ENCODE peak calls at places on chromosomes 13 and 19, in four cellular contexts. S is HepG2, N is K562, Q is H1. G is an unnamed sample.

GRCh38 chr13:113083402-113084061 is 22.1 kb upstream of the F7 start:
- DNase-seq in S (no peak), N (no peak), Q (no peak), G (no peak)

GRCh38 chr13:90717451-90717936 is 630.0 kb upstream of the MIR17HG start:
- DNase-seq in Q (no peak), N (no peak), S (no peak), G (no peak)

GRCh38 chr13:33352023-33352422 is 66.5 kb upstream of the STARD13 start:
- DNase-seq in N (no peak), Q (no peak), S (peak; percentile 7), G (no peak)

GRCh38 chr13:28470286-28470685 is 24.6 kb downstream of the FLT1 start:
- DNase-seq in N (no peak), S (no peak), Q (no peak), G (no peak)

GRCh38 chr13:78631077-78631476 is 27.7 kb upstream of the POU4F1 start:
- DNase-seq in N (no peak), S (no peak), Q (no peak), G (no peak)

GRCh38 chr13:72963762-72964161 is 95.0 kb upstream of the KLF5 start:
- DNase-seq in Q (no peak), N (no peak), S (no peak), G (no peak)

GRCh38 chr19:42378225-42378929 is 11.7 kb downstream of the CNFN start:
- DNase-seq in S (no peak), N (no peak), Q (no peak), G (no peak)

GRCh38 chr13:66312312-66313087 is 917.6 kb downstream of the PCDH9 start:
- DNase-seq in N (no peak), S (peak; percentile 6), Q (no peak), G (peak; percentile 91)

GRCh38 chr19:49441210-49441959 is at the start of gene SLC17A7:
- DNase-seq in S (no peak), Q (peak; percentile 82), N (peak; percentile 86), G (peak; percentile 70)

GRCh38 chr13:38630780-38631179 is 56.1 kb upstream of the FREM2 start:
- DNase-seq in S (no peak), N (no peak), Q (no peak), G (no peak)

GRCh38 chr13:45339867-45340266 is 1.1 kb downstream of the TPT1 start:
- DNase-seq in S (no peak), Q (no peak), N (no peak), G (no peak)

GRCh38 chr13:114126789-114127472 is 5.5 kb downstream of the RASA3 start:
- DNase-seq in N (no peak), S (no peak), Q (no peak), G (no peak)

GRCh38 chr13:91400094-91400462 is 1.7 kb downstream of the GPC5 start:
- DNase-seq in S (no peak), Q (no peak), N (no peak), G (no peak)

GRCh38 chr13:21435710-21436151 is 23.4 kb downstream of the ZDHHC20 start:
- DNase-seq in Q (no peak), N (peak; percentile 51), S (peak; percentile 71), G (peak; percentile 22)

GRCh38 chr19:39106201-39106600 is 19.4 kb upstream of the PAK4 start:
- DNase-seq in S (no peak), Q (no peak), N (no peak), G (no peak)

GRCh38 chr19:41206456-41206855 is 12.6 kb upstream of the AXL start:
- DNase-seq in S (no peak), Q (no peak), N (no peak), G (no peak)

GRCh38 chr13:20873348-20873747 is 29.2 kb downstream of the XPO4 start:
- DNase-seq in Q (no peak), S (no peak), N (no peak), G (no peak)

GRCh38 chr13:20824762-20825161 is 51.0 kb upstream of the EEF1AKMT1 start:
- DNase-seq in S (no peak), Q (no peak), N (no peak), G (no peak)

GRCh38 chr13:41565221-41565620 is 107.9 kb downstream of the RGCC start:
- DNase-seq in N (no peak), S (peak; percentile 24), Q (no peak), G (no peak)

GRCh38 chr13:51919531-51919930 is 57.8 kb downstream of the CCDC70 start:
- DNase-seq in N (no peak), S (no peak), Q (no peak), G (no peak)

GRCh38 chr13:29496241-29496712 is 99.2 kb downstream of the SLC7A1 start:
- DNase-seq in N (no peak), Q (no peak), S (no peak), G (no peak)

GRCh38 chr19:50551713-50552187 is 16.5 kb downstream of the LRRC4B start:
- DNase-seq in S (no peak), N (peak; percentile 81), Q (peak; percentile 54), G (no peak)

GRCh38 chr13:94778986-94779385 is 66.6 kb upstream of the SOX21 start:
- DNase-seq in S (no peak), Q (no peak), N (no peak), G (no peak)

GRCh38 chr19:3342246-3342645 is 24.1 kb upstream of the NFIC start:
- DNase-seq in Q (no peak), N (no peak), S (no peak), G (no peak)

GRCh38 chr19:3344608-3345598 is 21.5 kb upstream of the NFIC start:
- DNase-seq in N (peak; percentile 11), Q (no peak), S (no peak), G (no peak)

GRCh38 chr19:3346677-3347353 is 19.6 kb upstream of the NFIC start:
- DNase-seq in Q (no peak), N (no peak), S (no peak), G (no peak)

GRCh38 chr19:3345850-3346460 is 20.4 kb upstream of the NFIC start:
- DNase-seq in Q (no peak), N (no peak), S (no peak), G (no peak)

DNA sequence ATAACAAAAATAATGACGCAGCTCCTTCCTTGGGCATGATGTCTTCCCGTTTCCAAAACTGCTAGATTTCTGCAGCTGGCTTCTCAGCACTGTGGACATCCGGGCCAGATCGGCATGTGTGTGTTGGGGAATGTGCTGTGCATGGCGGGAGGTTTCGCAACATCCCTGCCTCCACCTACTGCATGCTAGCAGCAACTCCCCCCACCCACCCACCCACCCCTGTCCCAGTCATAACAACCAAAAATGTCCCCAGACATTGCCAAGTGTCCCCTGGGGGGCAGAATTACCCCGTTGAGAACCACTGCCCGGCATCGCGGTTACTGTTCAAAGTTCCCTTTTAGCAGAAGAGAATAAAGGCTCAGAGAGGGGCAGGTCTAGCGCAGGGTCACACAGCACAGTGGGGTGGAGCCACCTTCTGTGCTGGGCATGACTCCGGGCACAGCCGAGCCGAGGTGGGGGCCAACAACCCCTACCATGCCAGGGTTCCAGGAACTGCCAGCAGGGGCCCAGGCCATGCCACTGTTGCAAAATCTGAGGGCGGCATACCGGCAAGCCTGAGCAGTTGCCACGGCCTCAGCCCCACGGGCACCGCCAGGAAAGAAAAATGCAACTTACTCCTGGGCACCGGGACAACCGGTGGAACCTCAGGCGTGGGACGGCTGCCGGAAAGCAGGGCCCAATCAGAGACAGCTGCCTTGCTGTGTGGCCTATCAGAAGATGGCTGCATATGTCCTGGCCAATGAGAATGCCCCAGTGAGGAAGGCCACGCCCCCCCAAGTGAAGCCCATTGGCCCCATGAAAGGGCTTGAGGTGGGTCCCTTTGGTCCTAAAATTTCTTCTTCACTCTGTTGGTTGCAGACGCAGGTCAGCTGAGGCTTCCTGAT is 22.5 kb upstream of the NFIC start:
- DNase-seq in N (peak; percentile 95), S (peak; percentile 86), Q (no peak), G (peak; percentile 93)
- TF ChIP-seq PHF8 in N (no peak), S (no peak), Q (no peak), G (no peak)

DNA sequence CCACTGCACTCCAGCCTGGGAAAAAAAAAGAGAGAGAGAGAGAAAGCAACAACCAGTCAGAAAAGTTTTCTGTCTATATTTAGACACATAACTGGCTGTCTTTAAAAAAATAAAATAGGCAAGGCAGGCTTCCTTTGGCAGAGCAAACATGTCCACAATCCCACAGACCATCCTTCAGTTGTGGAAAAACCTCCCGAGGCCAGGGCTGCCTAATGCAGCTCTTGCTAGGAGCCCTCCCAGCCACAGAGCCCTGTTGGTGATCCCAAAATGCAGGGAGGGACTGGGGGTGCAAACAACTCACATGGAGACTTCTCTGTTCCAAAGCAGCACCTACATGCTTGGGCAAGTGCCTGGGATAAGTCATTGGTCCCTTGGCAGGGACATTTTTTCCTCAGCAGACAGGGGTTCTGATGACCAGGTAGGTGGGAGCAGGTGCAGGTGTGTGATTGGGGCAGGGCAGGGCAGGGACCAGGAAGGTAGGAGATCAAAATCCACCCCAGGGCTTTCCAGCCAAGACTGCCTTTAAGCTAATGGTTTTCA is 178.6 kb downstream of the USP12 start:
- DNase-seq in Q (no peak), N (no peak), S (no peak), G (no peak)
- TF ChIP-seq PHF8 in Q (no peak), N (no peak), S (no peak), G (no peak)

GRCh38 chr19:30402790-30403189 is 30.6 kb downstream of the ZNF536 start:
- DNase-seq in S (no peak), Q (peak; percentile 42), N (no peak), G (no peak)

GRCh38 chr19:30403583-30403982 is 31.4 kb downstream of the ZNF536 start:
- DNase-seq in S (no peak), Q (peak; percentile 24), N (no peak), G (no peak)

GRCh38 chr19:30407310-30407709 is 35.1 kb downstream of the ZNF536 start:
- DNase-seq in Q (peak; percentile 24), S (no peak), N (no peak), G (no peak)

GRCh38 chr19:30408734-30409301 is 36.6 kb downstream of the ZNF536 start:
- DNase-seq in Q (no peak), N (no peak), S (no peak), G (no peak)

DNA sequence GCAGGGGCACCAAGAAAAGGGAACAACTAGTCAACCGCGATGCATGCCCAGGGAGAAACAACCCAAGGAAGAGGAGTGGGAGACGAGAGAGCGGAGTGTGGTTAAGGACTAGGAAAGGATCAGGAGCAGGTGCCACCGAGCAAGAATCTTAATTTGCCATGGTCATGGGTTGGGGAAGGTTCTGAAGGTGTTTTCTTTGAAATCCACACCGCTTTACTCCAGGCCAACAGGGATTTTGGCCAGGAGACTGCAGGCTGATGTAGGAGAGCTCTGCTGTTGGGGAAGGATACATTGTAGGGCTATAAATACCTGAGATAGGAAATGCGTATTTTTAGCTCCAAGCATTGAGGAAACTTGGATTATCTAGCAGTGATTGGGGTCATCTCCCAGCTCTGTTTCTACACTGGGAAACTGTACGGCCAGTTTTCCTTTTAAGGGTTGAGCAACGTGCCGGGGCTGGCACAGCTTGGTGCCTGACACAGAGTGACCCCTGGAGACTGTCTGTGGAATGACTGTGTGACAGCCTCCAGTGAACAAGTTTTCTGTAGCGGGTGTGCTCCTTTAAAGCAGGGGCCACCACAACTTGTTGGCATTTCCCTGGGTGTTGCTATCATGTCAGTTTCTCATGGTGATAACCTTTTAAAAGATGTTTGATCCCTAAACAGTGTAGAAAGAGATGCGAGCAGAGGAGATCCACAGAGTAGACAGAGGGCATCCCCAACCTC is 34.2 kb downstream of the ZNF536 start:
- DNase-seq in Q (peak; percentile 47), N (no peak), S (peak; percentile 10), G (peak; percentile 56)
- TF ChIP-seq PHF8 in Q (no peak), N (no peak), S (no peak), G (no peak)

GRCh38 chr19:736125-736524 is 14.8 kb upstream of the MISP start:
- DNase-seq in N (no peak), Q (no peak), S (no peak), G (no peak)

GRCh38 chr19:734716-735115 is 16.2 kb upstream of the MISP start:
- DNase-seq in Q (no peak), S (no peak), N (no peak), G (no peak)

GRCh38 chr19:739998-740715 is 10.8 kb upstream of the MISP start:
- DNase-seq in Q (no peak), S (peak; percentile 69), N (peak; percentile 52), G (no peak)

GRCh38 chr19:738509-739128 is 12.3 kb upstream of the MISP start:
- DNase-seq in N (no peak), Q (no peak), S (peak; percentile 88), G (no peak)

GRCh38 chr19:737591-738093 is 13.3 kb upstream of the MISP start:
- DNase-seq in Q (peak; percentile 95), N (peak; percentile 92), S (peak; percentile 41), G (peak; percentile 55)
- TF ChIP-seq PHF8 in Q (no peak), N (no peak), S (no peak), G (no peak)